ENCODE peak calls at places on chromosomes 12 and 14, in eight cellular contexts. B is uterus, K is heart right ventricle, V is Panc1, E is colonic mucosa, R is OCI-LY7, N is endothelial cell of umbilical vein, F is ovary. Z is an unnamed sample. For H3K36me3, the result is how much of the 10 kb centered on the place peaks cover.

GRCh38 chr14:75454963-75455546 is 27.2 kb downstream of the JDP2 start:
- DNase-seq in B (peak), K (peak), V (no peak), E (no peak), R (no peak), N (no peak), F (peak), Z (peak)

GRCh38 chr12:53052419-53053222 is 2.8 kb downstream of the TNS2 start:
- DNase-seq in B (peak), K (peak), V (no peak), E (peak), R (no peak), N (peak), F (peak), Z (peak)

GRCh38 chr14:92622311-92622710 is 108.7 kb downstream of the RIN3 start:
- DNase-seq in B (no peak), K (no peak), V (no peak), E (no peak), R (no peak), N (no peak), F (no peak), Z (no peak)

GRCh38 chr12:52172956-52173355 is 18.9 kb downstream of the KRT80 start:
- DNase-seq in B (no peak), K (no peak), V (no peak), E (no peak), R (no peak), N (no peak), F (no peak), Z (no peak)

GRCh38 chr12:2794736-2795289 is at the start of gene FKBP4:
- DNase-seq in B (peak), K (peak), V (no peak), E (peak), R (peak), N (peak), F (peak), Z (peak)

GRCh38 chr14:105203057-105203494 is 22.0 kb upstream of the NUDT14 start:
- DNase-seq in B (peak), K (peak), V (peak), E (peak), R (peak), N (peak), F (peak), Z (peak)

GRCh38 chr12:4909734-4910501 is at the start of gene KCNA1:
- DNase-seq in B (peak), K (no peak), V (no peak), E (no peak), R (no peak), N (no peak), F (no peak), Z (no peak)

GRCh38 chr14:101001311-101002069 is 98.0 kb upstream of the RTL1 start:
- DNase-seq in B (no peak), K (no peak), V (no peak), E (no peak), R (no peak), N (no peak), F (no peak), Z (no peak)

GRCh38 chr12:109612975-109613502 is 39.4 kb downstream of the MVK start:
- DNase-seq in B (no peak), K (no peak), V (no peak), E (no peak), R (peak), N (no peak), F (no peak), Z (no peak)

GRCh38 chr12:45773734-45774133 is 44.2 kb downstream of the ARID2 start:
- DNase-seq in B (no peak), K (no peak), V (no peak), E (no peak), R (no peak), N (peak), F (no peak), Z (no peak)

GRCh38 chr12:19191563-19191962 is 62.0 kb downstream of the PLEKHA5 start:
- DNase-seq in B (no peak), K (no peak), V (no peak), E (no peak), R (no peak), N (no peak), F (no peak), Z (no peak)

GRCh38 chr12:613996-614726 is 49.1 kb downstream of the NINJ2 start:
- DNase-seq in B (no peak), K (no peak), V (no peak), E (no peak), R (peak), N (peak), F (no peak), Z (no peak)

GRCh38 chr12:110224379-110225304 is 56.4 kb upstream of the ATP2A2 start:
- DNase-seq in B (peak), K (no peak), V (no peak), E (no peak), R (no peak), N (peak), F (peak), Z (no peak)

GRCh38 chr14:32383337-32384009 is 54.4 kb downstream of the AKAP6 start:
- DNase-seq in B (no peak), K (no peak), V (no peak), E (no peak), R (no peak), N (no peak), F (no peak), Z (no peak)

GRCh38 chr14:23058654-23059504 is 1.6 kb upstream of the CDH24 start:
- DNase-seq in B (no peak), K (no peak), V (no peak), E (no peak), R (no peak), N (no peak), F (no peak), Z (no peak)

GRCh38 chr14:103110681-103111296 is 12.5 kb upstream of the TNFAIP2 start:
- DNase-seq in B (peak), K (no peak), V (no peak), E (no peak), R (no peak), N (no peak), F (no peak), Z (no peak)

GRCh38 chr14:26454105-26454504 is 143.7 kb downstream of the NOVA1 start:
- DNase-seq in B (no peak), K (no peak), V (no peak), E (no peak), R (no peak), N (no peak), F (no peak), Z (no peak)

GRCh38 chr12:71562681-71563595 is 100.7 kb downstream of the ZFC3H1 start:
- DNase-seq in B (no peak), K (no peak), V (no peak), E (no peak), R (no peak), N (no peak), F (no peak), Z (no peak)

GRCh38 chr12:24617471-24617870 is 331.4 kb downstream of the BCAT1 start:
- DNase-seq in B (no peak), K (no peak), V (no peak), E (no peak), R (no peak), N (peak), F (no peak), Z (no peak)

GRCh38 chr14:68785817-68786490 is 6.9 kb downstream of the ZFP36L1 start:
- DNase-seq in B (no peak), K (no peak), V (no peak), E (peak), R (no peak), N (peak), F (no peak), Z (no peak)

GRCh38 chr14:100775351-100775830 is 48.7 kb downstream of the DLK1 start:
- DNase-seq in B (no peak), K (no peak), V (no peak), E (no peak), R (no peak), N (no peak), F (peak), Z (no peak)

GRCh38 chr12:113933201-113933786 is 32.8 kb downstream of the RBM19 start:
- DNase-seq in B (peak), K (no peak), V (no peak), E (no peak), R (no peak), N (no peak), F (peak), Z (no peak)

GRCh38 chr12:21183721-21184275 is 52.8 kb downstream of the SLCO1B1 start:
- DNase-seq in B (no peak), K (no peak), V (no peak), E (no peak), R (no peak), N (no peak), F (no peak), Z (no peak)

GRCh38 chr12:72271741-72272661 is at the start of gene TRHDE:
- DNase-seq in B (peak), K (peak), V (no peak), E (peak), R (no peak), N (peak), F (peak), Z (no peak)

GRCh38 chr14:74910556-74910955 is 12.5 kb downstream of the RPS6KL1 start:
- DNase-seq in B (no peak), K (no peak), V (no peak), E (peak), R (no peak), N (no peak), F (no peak), Z (no peak)

GRCh38 chr14:79567306-79567705 is 644.0 kb downstream of the DIO2 start:
- DNase-seq in B (no peak), K (no peak), V (no peak), E (no peak), R (no peak), N (no peak), F (no peak), Z (no peak)

GRCh38 chr14:90201344-90201743 is 55.0 kb upstream of the PSMC1 start:
- DNase-seq in B (no peak), K (no peak), V (no peak), E (no peak), R (no peak), N (no peak), F (no peak), Z (no peak)

GRCh38 chr12:71865166-71865713 is 25.7 kb downstream of the TBC1D15 start:
- DNase-seq in B (no peak), K (no peak), V (no peak), E (no peak), R (no peak), N (peak), F (no peak), Z (no peak)

GRCh38 chr12:3743803-3744202 is 9.1 kb downstream of the CRACR2A start:
- DNase-seq in B (no peak), K (peak), V (no peak), E (peak), R (no peak), N (no peak), F (no peak), Z (no peak)

GRCh38 chr12:44317651-44318126 is 481.8 kb downstream of the TMEM117 start:
- DNase-seq in B (no peak), K (no peak), V (peak), E (no peak), R (peak), N (peak), F (no peak), Z (no peak)

GRCh38 chr12:57832966-57833365 is 13.6 kb downstream of the CTDSP2 start:
- DNase-seq in B (no peak), K (no peak), V (no peak), E (no peak), R (no peak), N (no peak), F (no peak), Z (no peak)

DNA sequence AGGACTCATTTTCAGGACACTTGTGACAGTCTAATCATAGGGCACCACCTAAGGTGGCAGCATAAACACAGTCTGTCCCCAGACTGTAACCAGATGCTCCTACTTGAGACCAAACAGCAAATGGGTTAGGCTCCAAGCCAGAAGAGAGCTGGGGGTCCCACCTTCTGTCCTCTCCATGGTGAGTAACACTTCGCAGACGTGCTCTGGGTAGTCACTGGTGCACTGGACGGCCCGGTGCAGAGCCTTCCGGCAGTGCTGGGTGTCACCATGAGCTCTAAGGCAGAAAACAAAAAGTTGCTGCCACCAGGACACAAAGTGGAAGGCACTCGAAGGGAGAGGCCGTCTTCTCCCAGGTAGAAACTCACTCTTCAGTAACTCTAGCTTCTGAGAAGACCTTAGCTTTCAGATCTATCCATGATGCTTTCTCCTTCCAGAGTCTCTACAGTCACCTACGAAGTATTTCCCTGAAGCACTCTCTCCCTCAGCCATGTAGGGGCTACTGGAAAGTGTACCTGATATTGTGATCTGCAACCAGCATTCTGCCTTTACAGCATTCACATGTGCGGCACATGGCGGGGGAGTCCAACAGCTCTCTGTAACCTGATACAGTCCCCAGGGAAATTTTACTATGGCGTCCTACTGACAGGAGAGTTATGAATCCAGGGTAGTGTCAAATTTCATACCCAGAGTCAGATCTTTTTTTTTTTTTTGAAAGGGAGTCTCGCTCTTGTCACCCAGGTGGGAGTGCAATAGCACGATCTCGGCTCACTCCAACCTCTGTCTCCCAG is 17.2 kb downstream of the FICD start:
- DNase-seq in B (no peak), K (no peak), V (no peak), E (no peak), R (no peak), N (no peak), F (no peak), Z (no peak)
- H3K36me3 ChIP-seq in B (under half), K (under half), V (under half), E (under half), R (half or more), N (under half), F (under half), Z (half or more)

DNA sequence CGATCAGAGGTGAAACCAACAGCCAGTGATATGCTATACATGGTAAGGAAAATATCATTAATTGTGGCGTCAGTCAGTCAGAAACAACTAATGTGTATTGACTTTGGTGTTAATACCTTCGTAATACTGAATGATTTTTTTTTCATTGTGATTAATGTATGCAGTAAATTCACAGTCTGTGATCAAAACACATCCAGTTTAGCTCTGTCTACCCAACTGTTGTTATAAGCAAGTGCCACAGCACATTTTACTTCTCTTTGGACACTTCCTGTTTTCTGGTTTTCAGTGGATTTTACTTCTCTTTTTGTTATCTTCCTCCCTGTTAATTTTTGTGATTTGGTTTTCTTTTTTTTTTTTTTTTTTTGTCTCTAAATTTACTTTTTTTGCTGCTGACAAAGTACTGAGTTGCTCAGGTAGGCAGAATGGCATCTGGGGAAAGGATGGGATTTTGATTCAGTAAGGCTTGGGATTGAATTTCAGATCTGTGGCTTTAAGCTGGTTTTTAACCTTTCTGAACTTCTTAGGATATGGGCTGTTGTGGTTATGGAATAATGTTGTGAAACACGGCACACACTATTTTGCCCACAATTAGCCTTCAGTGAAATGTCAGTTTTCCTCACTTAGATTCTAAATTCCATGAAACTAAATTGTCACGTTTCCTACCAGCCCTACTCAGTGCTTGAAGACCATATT is 604 bp downstream of the GLIPR1 start:
- DNase-seq in B (no peak), K (no peak), V (no peak), E (no peak), R (peak), N (peak), F (no peak), Z (no peak)
- H3K27ac ChIP-seq in B (peak), K (peak), V (peak), E (peak), R (peak), N (peak), F (peak), Z (peak)

DNA sequence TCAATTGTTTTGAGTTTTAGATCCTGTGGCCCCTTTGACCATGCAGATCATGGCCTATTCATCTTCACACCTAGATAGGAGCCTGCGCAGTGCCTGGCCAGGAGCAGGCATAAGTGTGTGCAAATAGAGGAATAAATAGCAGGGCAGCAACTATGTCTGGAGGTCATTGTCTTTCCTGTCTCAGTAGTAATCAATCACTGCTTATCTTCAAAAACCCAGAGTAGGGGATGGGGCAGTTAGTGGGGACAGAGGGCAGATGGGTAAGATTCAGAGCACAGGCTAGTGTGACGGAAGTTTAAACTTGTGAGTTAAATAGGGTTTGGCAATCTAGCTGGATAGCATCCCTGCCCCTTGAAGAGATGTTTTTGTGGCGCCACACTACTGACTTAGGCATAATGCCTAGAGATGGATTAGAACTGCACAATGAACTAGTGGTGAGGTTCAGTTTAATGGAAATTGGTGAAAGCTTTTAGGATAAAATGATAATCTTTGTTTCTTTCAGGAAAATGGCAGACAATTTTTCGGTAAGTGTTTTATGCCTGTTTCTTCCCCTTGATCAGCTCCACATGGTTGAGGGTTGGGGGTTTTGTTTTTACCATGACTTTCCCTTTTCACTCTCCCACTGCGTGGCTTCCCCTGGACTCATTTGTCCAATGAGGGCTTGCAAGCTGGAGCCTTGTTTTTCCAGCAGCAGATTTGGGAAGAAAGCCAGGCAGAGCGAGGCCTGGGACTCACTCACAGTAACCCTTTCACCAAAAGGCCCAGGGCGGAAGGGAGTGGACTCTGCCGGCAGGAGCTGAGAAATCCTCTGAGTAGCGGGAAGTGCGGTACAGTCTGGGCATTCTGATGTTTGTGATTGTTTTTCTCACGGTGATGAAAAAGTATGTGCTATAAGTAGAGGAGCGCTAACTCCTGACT is 8.1 kb downstream of the LGALS3 start:
- DNase-seq in B (peak), K (peak), V (no peak), E (peak), R (no peak), N (peak), F (peak), Z (peak)
- TF ChIP-seq CTCF in B (no peak), K (no peak), V (no peak), E (no peak), R (no peak), N (no peak), F (no peak), Z (no peak)

DNA sequence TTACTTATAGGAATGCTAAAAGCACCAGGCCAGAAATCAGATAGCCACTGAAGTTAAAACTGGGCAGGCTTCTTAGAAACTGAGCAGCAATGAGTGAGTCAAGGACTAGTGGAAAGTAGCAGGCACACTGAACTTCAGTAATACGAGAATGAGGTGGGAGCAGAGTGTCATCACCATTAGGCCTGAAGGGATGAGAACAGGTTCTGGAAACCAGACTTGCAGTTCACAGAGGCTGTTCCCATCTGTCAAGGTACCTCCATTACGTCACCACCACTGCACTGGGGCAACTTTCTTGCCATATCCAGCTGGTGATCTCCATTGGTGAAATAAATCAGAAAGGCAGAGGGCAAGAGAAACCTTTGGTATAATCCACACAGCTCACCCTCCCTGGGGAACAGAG is 15.6 kb downstream of the ZNF10 start:
- DNase-seq in B (no peak), K (no peak), V (no peak), E (no peak), R (no peak), N (no peak), F (no peak), Z (no peak)
- H3K36me3 ChIP-seq in B (under half), K (under half), V (under half), E (under half), R (under half), N (under half), F (under half), Z (under half)

GRCh38 chr12:58888131-58888783 is 32.0 kb downstream of the LRIG3 start:
- DNase-seq in B (peak), K (peak), V (no peak), E (no peak), R (no peak), N (peak), F (no peak), Z (no peak)
- H3K27ac ChIP-seq in B (no peak), K (no peak), V (no peak), E (no peak), R (no peak), N (no peak), F (no peak), Z (no peak)

GRCh38 chr12:116926283-116927243 is 15.8 kb downstream of the FBXW8 start:
- DNase-seq in B (no peak), K (no peak), V (no peak), E (no peak), R (no peak), N (no peak), F (no peak), Z (peak)
- TF ChIP-seq CTCF in B (no peak), K (no peak), V (no peak), E (no peak), R (no peak), N (no peak), F (no peak), Z (no peak)

GRCh38 chr12:115060477-115061168 is 376.6 kb upstream of the TBX3 start:
- DNase-seq in B (no peak), K (no peak), V (no peak), E (no peak), R (no peak), N (no peak), F (no peak), Z (no peak)

GRCh38 chr12:115064296-115064695 is 380.3 kb upstream of the TBX3 start:
- DNase-seq in B (no peak), K (no peak), V (no peak), E (no peak), R (no peak), N (no peak), F (no peak), Z (no peak)
- H3K36me3 ChIP-seq in B (under half), K (under half), V (under half), E (under half), R (under half), N (under half), F (under half), Z (under half)